ENCODE peak calls at places on chromosomes 13 and 19, in five cellular contexts. P, Z, L, E and U are unnamed samples.
A peak's percentile ranks its signal among the peaks of the same experiment; 100 is the strongest.

GRCh38 chr13:98779695-98780094 is 27.2 kb upstream of the SLC15A1 start:
- DNase-seq in E (no peak), Z (no peak), P (no peak), L (no peak), U (no peak)

GRCh38 chr13:114108894-114109293 is 23.5 kb downstream of the RASA3 start:
- DNase-seq in E (no peak), L (no peak), Z (no peak), P (peak; percentile 52), U (no peak)

GRCh38 chr13:99344610-99345208 is 37.5 kb upstream of the GPR183 start:
- DNase-seq in P (no peak), L (no peak), E (no peak), Z (no peak), U (no peak)

GRCh38 chr19:53894736-53895135 is 12.7 kb downstream of the PRKCG start:
- DNase-seq in P (no peak), L (no peak), Z (no peak), E (no peak), U (no peak)

GRCh38 chr19:13241321-13242104 is 91.3 kb downstream of the IER2 start:
- DNase-seq in E (no peak), Z (no peak), L (peak; percentile 12), P (no peak), U (no peak)

GRCh38 chr13:20230913-20231838 is 943 bp downstream of the GJB6 start:
- DNase-seq in Z (no peak), P (no peak), E (no peak), L (no peak), U (no peak)

GRCh38 chr19:56751078-56751489 is 79.5 kb upstream of the ZNF835 start:
- DNase-seq in Z (no peak), E (no peak), L (no peak), P (peak; percentile 65), U (no peak)

GRCh38 chr13:98364648-98365047 is 187.6 kb upstream of the RNF113B start:
- DNase-seq in E (no peak), Z (no peak), P (no peak), L (no peak), U (no peak)

GRCh38 chr19:55189424-55189823 is 9.3 kb upstream of the SYT5 start:
- DNase-seq in Z (peak; percentile 92), E (peak; percentile 91), P (peak; percentile 87), L (peak; percentile 100), U (peak; percentile 89)

DNA sequence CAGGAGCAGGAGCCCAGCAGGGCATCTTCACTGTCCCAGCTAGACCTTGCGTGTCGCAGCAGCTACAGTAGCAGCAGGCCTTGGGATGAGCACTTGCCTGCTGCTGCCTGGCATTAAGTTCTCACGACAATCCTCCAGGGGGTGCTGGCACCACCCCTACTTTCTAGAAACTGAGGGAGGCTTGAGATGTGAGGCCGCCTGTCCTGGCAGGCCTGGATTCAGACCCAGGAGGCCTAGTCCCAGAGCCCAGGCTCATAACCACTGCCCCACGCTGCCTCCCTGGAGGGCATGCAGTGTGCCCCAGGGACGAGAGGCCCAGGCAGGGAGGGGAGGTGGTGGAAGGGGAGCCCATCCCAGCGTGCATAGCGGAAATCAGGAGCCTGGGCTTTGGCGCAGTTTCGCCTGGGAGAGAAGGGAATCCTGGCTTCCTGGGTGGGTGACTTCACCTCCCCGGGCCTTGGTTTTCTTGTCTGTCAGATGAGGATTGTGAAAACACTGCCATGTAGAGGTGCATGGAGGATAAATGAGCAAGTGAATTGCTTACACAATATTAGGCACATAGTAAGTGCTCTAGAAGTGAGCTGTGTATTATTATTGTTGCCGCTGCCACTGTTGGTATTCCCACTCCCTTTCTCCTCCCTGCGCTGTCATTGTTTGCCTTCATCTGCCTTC is 26.1 kb downstream of the PPP5C start:
- DNase-seq in L (peak; percentile 62), Z (no peak), E (peak; percentile 41), P (peak; percentile 64), U (peak; percentile 55)
- TF ChIP-seq CTCF in L (peak; percentile 39), Z (peak; percentile 17), E (peak; percentile 25), P (no peak), U (peak; percentile 48)

DNA sequence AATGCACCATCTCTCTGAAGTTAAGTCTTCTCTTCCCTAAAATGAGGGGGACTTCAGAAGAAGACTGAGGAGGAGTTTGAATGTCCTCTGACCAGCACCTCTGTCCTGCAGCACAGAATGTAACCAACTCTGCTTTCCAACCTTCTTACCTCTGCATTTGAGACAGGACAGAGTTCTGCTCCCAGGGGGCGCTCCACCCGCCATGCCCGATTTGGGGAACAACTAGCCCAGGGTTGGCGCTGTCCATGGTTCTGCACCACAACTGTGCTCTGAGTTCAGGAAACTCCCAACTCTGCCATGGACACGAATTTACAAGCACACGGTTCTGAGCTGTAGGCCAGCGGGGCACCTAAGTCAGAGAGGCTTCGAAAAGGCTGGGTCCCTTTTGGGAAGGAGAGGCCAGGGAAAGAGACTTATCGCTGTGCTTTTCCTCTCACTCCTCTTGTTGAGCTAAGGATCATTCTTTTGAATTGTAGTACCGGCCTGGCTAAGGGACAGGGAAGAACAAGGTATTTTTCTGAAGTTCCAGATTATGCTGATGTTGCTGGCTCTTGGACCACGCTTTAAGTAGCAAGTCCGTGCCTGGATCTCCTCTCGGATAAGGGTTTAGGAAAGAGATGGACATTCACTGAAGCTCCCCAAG is 22.2 kb downstream of the SIGLEC5 start:
- DNase-seq in L (peak; percentile 74), P (no peak), Z (peak; percentile 81), E (peak; percentile 73), U (peak; percentile 73)
- TF ChIP-seq CTCF in L (peak; percentile 74), P (no peak), Z (peak; percentile 84), E (peak; percentile 76), U (peak; percentile 82)

DNA sequence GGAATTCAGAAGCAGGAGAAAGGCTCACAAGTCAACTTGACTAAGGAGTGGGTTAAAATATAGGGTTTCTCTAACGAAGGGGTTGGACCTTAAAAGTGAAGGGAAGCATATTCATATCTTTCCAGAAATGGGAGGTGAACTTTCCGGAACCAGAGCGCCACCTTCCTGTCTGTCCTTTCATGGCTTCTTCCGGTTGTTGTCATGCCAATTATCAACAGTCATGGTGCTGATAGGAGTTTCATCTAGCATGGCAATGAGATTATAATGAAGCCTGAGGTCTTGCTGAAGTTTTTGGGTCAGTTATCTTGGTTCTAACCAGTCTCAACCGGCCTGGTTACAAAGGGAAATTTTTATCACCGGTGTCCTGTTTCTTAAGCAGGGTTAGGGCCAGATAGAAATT is 162.9 kb upstream of the NBEA start:
- DNase-seq in P (no peak), E (no peak), L (no peak), Z (no peak), U (no peak)
- TF ChIP-seq CTCF in P (no peak), E (no peak), L (no peak), Z (peak; percentile 15), U (no peak)

DNA sequence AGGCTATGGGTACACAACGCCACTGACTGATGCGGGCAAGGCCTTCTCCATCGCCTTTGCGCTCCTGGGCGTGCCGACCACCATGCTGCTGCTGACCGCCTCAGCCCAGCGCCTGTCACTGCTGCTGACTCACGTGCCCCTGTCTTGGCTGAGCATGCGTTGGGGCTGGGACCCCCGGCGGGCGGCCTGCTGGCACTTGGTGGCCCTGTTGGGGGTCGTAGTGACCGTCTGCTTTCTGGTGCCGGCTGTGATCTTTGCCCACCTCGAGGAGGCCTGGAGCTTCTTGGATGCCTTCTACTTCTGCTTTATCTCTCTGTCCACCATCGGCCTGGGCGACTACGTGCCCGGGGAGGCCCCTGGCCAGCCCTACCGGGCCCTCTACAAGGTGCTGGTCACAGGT is 6.9 kb downstream of the KCNK6 start:
- DNase-seq in L (no peak), P (no peak), E (no peak), Z (no peak), U (no peak)
- TF ChIP-seq CTCF in L (no peak), P (no peak), E (no peak), Z (no peak), U (no peak)

GRCh38 chr13:31207630-31208549 is 8.1 kb downstream of the B3GLCT start:
- DNase-seq in P (peak; percentile 82), L (peak; percentile 63), E (peak; percentile 73), Z (peak; percentile 41), U (peak; percentile 68)

GRCh38 chr13:31208554-31209122 is 8.9 kb downstream of the B3GLCT start:
- DNase-seq in L (no peak), P (no peak), E (no peak), Z (no peak), U (no peak)

GRCh38 chr13:31213681-31214289 is 14.0 kb downstream of the B3GLCT start:
- DNase-seq in Z (peak; percentile 3), P (no peak), E (no peak), L (no peak), U (peak; percentile 29)

GRCh38 chr13:31209819-31210209 is 10.0 kb downstream of the B3GLCT start:
- DNase-seq in Z (peak; percentile 38), L (no peak), E (no peak), P (no peak), U (no peak)

GRCh38 chr13:31209172-31209818 is 9.5 kb downstream of the B3GLCT start:
- DNase-seq in P (peak; percentile 81), L (peak; percentile 48), E (peak; percentile 51), Z (peak; percentile 56), U (peak; percentile 58)
- TF ChIP-seq CTCF in P (no peak), L (no peak), E (no peak), Z (no peak), U (no peak)

GRCh38 chr19:4120933-4121612 is 2.8 kb downstream of the MAP2K2 start:
- DNase-seq in P (no peak), Z (no peak), E (no peak), L (no peak), U (no peak)

GRCh38 chr19:4121815-4122214 is 2.1 kb downstream of the MAP2K2 start:
- DNase-seq in P (no peak), Z (no peak), E (no peak), L (no peak), U (no peak)

GRCh38 chr19:4122480-4122879 is 1.4 kb downstream of the MAP2K2 start:
- DNase-seq in L (no peak), P (no peak), E (no peak), Z (no peak), U (no peak)

GRCh38 chr19:4124638-4125037 is 716 bp upstream of the MAP2K2 start:
- DNase-seq in L (no peak), P (no peak), Z (no peak), E (no peak), U (no peak)

GRCh38 chr19:4123615-4124568 is at the start of gene MAP2K2:
- DNase-seq in E (peak; percentile 89), Z (peak; percentile 91), L (peak; percentile 86), P (peak; percentile 98), U (peak; percentile 85)
- TF ChIP-seq CTCF in E (no peak), Z (no peak), L (no peak), P (no peak), U (no peak)

DNA sequence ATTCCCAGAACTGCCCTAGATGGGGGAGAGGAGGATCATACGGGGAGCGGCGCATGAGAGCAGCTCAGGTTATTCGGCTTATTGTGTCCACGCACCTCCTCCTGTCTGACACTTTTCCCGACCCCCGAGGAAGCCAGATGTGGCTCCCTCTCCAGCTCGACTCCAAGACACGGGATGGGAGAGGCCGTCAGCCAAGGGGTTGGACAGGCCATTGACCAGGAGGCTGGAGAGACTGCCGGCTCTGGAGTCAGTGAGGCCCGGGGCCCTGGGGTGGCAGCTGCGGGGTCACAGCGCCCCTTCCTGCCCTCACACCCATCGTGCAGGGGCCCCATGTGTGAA is 2.9 kb downstream of the DMKN start:
- DNase-seq in P (no peak), E (no peak), L (no peak), Z (no peak), U (no peak)
- TF ChIP-seq CTCF in P (peak; percentile 14), E (no peak), L (no peak), Z (no peak), U (no peak)

GRCh38 chr13:92573467-92574057 is 653.0 kb upstream of the GPC6 start:
- DNase-seq in Z (peak; percentile 20), P (no peak), L (peak; percentile 17), E (peak; percentile 9), U (peak; percentile 2)
- TF ChIP-seq CTCF in Z (peak; percentile 35), P (no peak), L (peak; percentile 17), E (peak; percentile 3), U (no peak)

GRCh38 chr19:38850231-38850975 is 617 bp upstream of the HNRNPL start:
- DNase-seq in Z (peak; percentile 100), P (peak; percentile 100), L (peak; percentile 100), E (peak; percentile 100), U (peak; percentile 100)
- TF ChIP-seq CTCF in Z (peak; percentile 17), P (peak; percentile 44), L (no peak), E (peak; percentile 32), U (peak; percentile 43)